ENCODE peak calls at places on chromosomes 5 and 9, in nine cellular contexts. One of them, this sample, is unnamed.

GRCh38 chr5:54701179-54701578 is 183.6 kb downstream of the SNX18 start:
- DNase-seq in GM23338: peak; percentile 24
- DNase-seq in HCT116: peak; percentile 26
- DNase-seq in A549: peak; percentile 73
- DNase-seq in K562: no peak
- DNase-seq in HL-60: no peak
- DNase-seq in GM12878: no peak
- DNase-seq in SK-N-SH: no peak
- DNase-seq in Panc1: no peak
- DNase-seq in this sample: no peak

GRCh38 chr5:117455236-117456233 is 880.9 kb upstream of the SEMA6A start:
- DNase-seq in SK-N-SH: no peak
- DNase-seq in K562: no peak
- DNase-seq in HL-60: no peak
- DNase-seq in Panc1: no peak
- DNase-seq in A549: no peak
- DNase-seq in GM23338: peak; percentile 66
- DNase-seq in HCT116: peak; percentile 23
- DNase-seq in GM12878: no peak
- DNase-seq in this sample: peak; percentile 22

GRCh38 chr5:1415626-1416360 is 29.4 kb downstream of the SLC6A3 start:
- DNase-seq in Panc1: no peak
- DNase-seq in A549: no peak
- DNase-seq in GM12878: no peak
- DNase-seq in SK-N-SH: no peak
- DNase-seq in HCT116: no peak
- DNase-seq in HL-60: no peak
- DNase-seq in K562: no peak
- DNase-seq in GM23338: no peak
- DNase-seq in this sample: no peak

GRCh38 chr5:12522116-12522515 is 617.9 kb upstream of the CTNND2 start:
- DNase-seq in K562: no peak
- DNase-seq in A549: no peak
- DNase-seq in HCT116: no peak
- DNase-seq in GM12878: no peak
- DNase-seq in SK-N-SH: no peak
- DNase-seq in GM23338: no peak
- DNase-seq in HL-60: no peak
- DNase-seq in Panc1: no peak
- DNase-seq in this sample: no peak

GRCh38 chr5:127696688-127697087 is 6.5 kb upstream of the CCDC192 start:
- DNase-seq in HL-60: no peak
- DNase-seq in SK-N-SH: no peak
- DNase-seq in K562: no peak
- DNase-seq in GM12878: no peak
- DNase-seq in Panc1: no peak
- DNase-seq in GM23338: no peak
- DNase-seq in A549: no peak
- DNase-seq in HCT116: no peak
- DNase-seq in this sample: no peak

GRCh38 chr9:133489253-133490190 is 10.6 kb upstream of the SLC2A6 start:
- DNase-seq in GM12878: no peak
- DNase-seq in HCT116: no peak
- DNase-seq in GM23338: no peak
- DNase-seq in HL-60: no peak
- DNase-seq in A549: no peak
- DNase-seq in SK-N-SH: no peak
- DNase-seq in Panc1: no peak
- DNase-seq in K562: no peak
- DNase-seq in this sample: no peak

GRCh38 chr5:147504001-147504400 is 5.9 kb downstream of the DPYSL3 start:
- DNase-seq in GM12878: no peak
- DNase-seq in Panc1: no peak
- DNase-seq in SK-N-SH: no peak
- DNase-seq in GM23338: no peak
- DNase-seq in HCT116: no peak
- DNase-seq in K562: no peak
- DNase-seq in A549: no peak
- DNase-seq in HL-60: no peak
- DNase-seq in this sample: no peak

GRCh38 chr5:137078171-137078665 is 420.9 kb downstream of the SPOCK1 start:
- DNase-seq in K562: no peak
- DNase-seq in Panc1: peak; percentile 46
- DNase-seq in GM12878: no peak
- DNase-seq in A549: peak; percentile 13
- DNase-seq in HL-60: no peak
- DNase-seq in HCT116: peak; percentile 18
- DNase-seq in GM23338: peak; percentile 11
- DNase-seq in SK-N-SH: no peak
- DNase-seq in this sample: no peak

GRCh38 chr5:143142596-143143435 is 260.7 kb downstream of the NR3C1 start:
- DNase-seq in HL-60: no peak
- DNase-seq in HCT116: no peak
- DNase-seq in Panc1: no peak
- DNase-seq in SK-N-SH: no peak
- DNase-seq in GM23338: no peak
- DNase-seq in K562: no peak
- DNase-seq in A549: no peak
- DNase-seq in GM12878: no peak
- DNase-seq in this sample: no peak

GRCh38 chr5:91182763-91183162 is 200.4 kb downstream of the ARRDC3 start:
- DNase-seq in HCT116: no peak
- DNase-seq in SK-N-SH: no peak
- DNase-seq in GM23338: peak; percentile 52
- DNase-seq in A549: no peak
- DNase-seq in K562: peak; percentile 15
- DNase-seq in GM12878: no peak
- DNase-seq in Panc1: no peak
- DNase-seq in HL-60: peak; percentile 70
- DNase-seq in this sample: no peak

GRCh38 chr5:83133797-83134196 is 56.5 kb downstream of the XRCC4 start:
- DNase-seq in A549: no peak
- DNase-seq in Panc1: no peak
- DNase-seq in HCT116: no peak
- DNase-seq in GM23338: no peak
- DNase-seq in SK-N-SH: no peak
- DNase-seq in HL-60: no peak
- DNase-seq in GM12878: no peak
- DNase-seq in K562: no peak
- DNase-seq in this sample: no peak

GRCh38 chr9:110782701-110783100 is 114.1 kb downstream of the MUSK start:
- DNase-seq in K562: no peak
- DNase-seq in GM23338: no peak
- DNase-seq in GM12878: no peak
- DNase-seq in A549: no peak
- DNase-seq in HL-60: no peak
- DNase-seq in SK-N-SH: no peak
- DNase-seq in Panc1: no peak
- DNase-seq in HCT116: no peak
- DNase-seq in this sample: no peak

GRCh38 chr9:137030931-137031527 is 859 bp downstream of the FUT7 start:
- DNase-seq in GM12878: no peak
- DNase-seq in Panc1: no peak
- DNase-seq in SK-N-SH: no peak
- DNase-seq in GM23338: no peak
- DNase-seq in HCT116: no peak
- DNase-seq in K562: no peak
- DNase-seq in HL-60: no peak
- DNase-seq in A549: no peak
- DNase-seq in this sample: no peak

GRCh38 chr9:104177003-104177611 is 83.0 kb downstream of the SMC2 start:
- DNase-seq in Panc1: no peak
- DNase-seq in GM12878: no peak
- DNase-seq in HL-60: no peak
- DNase-seq in A549: peak; percentile 21
- DNase-seq in K562: no peak
- DNase-seq in SK-N-SH: no peak
- DNase-seq in HCT116: peak; percentile 15
- DNase-seq in GM23338: peak; percentile 53
- DNase-seq in this sample: peak; percentile 9

GRCh38 chr5:91101777-91102379 is 281.2 kb downstream of the ARRDC3 start:
- DNase-seq in GM23338: peak; percentile 91
- DNase-seq in SK-N-SH: peak; percentile 71
- DNase-seq in K562: peak; percentile 63
- DNase-seq in GM12878: peak; percentile 21
- DNase-seq in HL-60: peak; percentile 64
- DNase-seq in Panc1: peak; percentile 67
- DNase-seq in HCT116: peak; percentile 76
- DNase-seq in A549: peak; percentile 88
- DNase-seq in this sample: peak; percentile 64

GRCh38 chr9:92607088-92607487 is 62.8 kb downstream of the IPPK start:
- DNase-seq in SK-N-SH: no peak
- DNase-seq in K562: no peak
- DNase-seq in HCT116: no peak
- DNase-seq in A549: no peak
- DNase-seq in Panc1: no peak
- DNase-seq in GM12878: no peak
- DNase-seq in GM23338: no peak
- DNase-seq in HL-60: no peak
- DNase-seq in this sample: no peak

GRCh38 chr9:128523199-128523925 is 18.8 kb downstream of the GLE1 start:
- DNase-seq in GM23338: peak; percentile 26
- DNase-seq in SK-N-SH: peak; percentile 87
- DNase-seq in K562: no peak
- DNase-seq in HL-60: no peak
- DNase-seq in HCT116: no peak
- DNase-seq in Panc1: no peak
- DNase-seq in A549: no peak
- DNase-seq in GM12878: no peak
- DNase-seq in this sample: no peak

GRCh38 chr9:86944974-86945867 is 2.1 kb downstream of the GAS1 start:
- DNase-seq in K562: no peak
- DNase-seq in GM23338: peak; percentile 71
- DNase-seq in HL-60: no peak
- DNase-seq in HCT116: no peak
- DNase-seq in Panc1: no peak
- DNase-seq in GM12878: no peak
- DNase-seq in A549: no peak
- DNase-seq in SK-N-SH: peak; percentile 20
- DNase-seq in this sample: no peak

GRCh38 chr5:91641730-91642350 is 258.7 kb upstream of the ARRDC3 start:
- DNase-seq in K562: peak; percentile 25
- DNase-seq in A549: peak; percentile 42
- DNase-seq in Panc1: peak; percentile 15
- DNase-seq in HCT116: peak; percentile 34
- DNase-seq in SK-N-SH: peak; percentile 22
- DNase-seq in GM23338: peak; percentile 74
- DNase-seq in GM12878: no peak
- DNase-seq in HL-60: no peak
- DNase-seq in this sample: peak; percentile 31

DNA sequence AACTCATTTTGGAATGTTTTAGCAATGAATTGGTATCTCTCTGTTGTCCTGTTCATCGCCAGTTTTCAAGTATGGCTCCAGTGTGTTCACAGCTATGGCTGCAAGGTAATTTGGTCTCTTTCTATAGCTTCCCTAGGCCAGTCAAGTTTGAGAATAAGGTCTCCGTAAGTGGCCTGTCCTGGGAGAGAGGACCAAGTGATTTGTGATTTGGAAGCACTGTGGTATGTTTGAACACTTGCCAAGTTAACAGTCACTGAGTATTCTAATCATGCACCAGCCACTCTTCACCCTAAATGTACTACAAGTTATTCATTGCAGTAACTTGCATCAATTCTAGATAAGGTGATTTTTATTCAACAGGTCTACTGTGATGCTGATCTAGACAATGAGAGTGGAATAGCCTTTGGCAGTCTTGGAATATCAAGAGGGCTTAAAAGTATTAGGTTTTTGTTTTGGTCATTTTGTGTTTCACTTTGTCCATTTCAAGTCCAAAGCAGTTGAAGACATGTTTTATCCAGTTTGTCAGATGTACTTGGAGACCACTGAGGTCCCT is 41.1 kb downstream of the G3BP1 start:
- DNase-seq in GM12878: no peak
- DNase-seq in A549: no peak
- DNase-seq in K562: no peak
- DNase-seq in GM23338: no peak
- DNase-seq in Panc1: no peak
- DNase-seq in HL-60: no peak
- DNase-seq in HCT116: no peak
- DNase-seq in SK-N-SH: no peak
- DNase-seq in this sample: no peak
- TF ChIP-seq REST in GM12878: no peak
- TF ChIP-seq REST in A549: no peak
- TF ChIP-seq REST in K562: no peak
- TF ChIP-seq REST in GM23338: no peak
- TF ChIP-seq REST in Panc1: no peak
- TF ChIP-seq REST in HL-60: no peak
- TF ChIP-seq REST in HCT116: no peak
- TF ChIP-seq REST in SK-N-SH: no peak
- TF ChIP-seq REST in this sample: no peak

GRCh38 chr5:141001854-141002666 is 35.8 kb downstream of the PCDHAC2 start:
- DNase-seq in Panc1: no peak
- DNase-seq in K562: no peak
- DNase-seq in A549: peak; percentile 33
- DNase-seq in GM23338: peak; percentile 96
- DNase-seq in SK-N-SH: peak; percentile 77
- DNase-seq in HCT116: peak; percentile 31
- DNase-seq in HL-60: no peak
- DNase-seq in GM12878: no peak
- DNase-seq in this sample: no peak
- TF ChIP-seq REST in Panc1: no peak
- TF ChIP-seq REST in K562: no peak
- TF ChIP-seq REST in A549: no peak
- TF ChIP-seq REST in GM23338: no peak
- TF ChIP-seq REST in SK-N-SH: no peak
- TF ChIP-seq REST in HCT116: no peak
- TF ChIP-seq REST in HL-60: no peak
- TF ChIP-seq REST in GM12878: no peak
- TF ChIP-seq REST in this sample: no peak

GRCh38 chr5:109837226-109837861 is 147.6 kb downstream of the MAN2A1 start:
- DNase-seq in GM12878: no peak
- DNase-seq in HCT116: no peak
- DNase-seq in GM23338: peak; percentile 22
- DNase-seq in Panc1: no peak
- DNase-seq in HL-60: no peak
- DNase-seq in K562: no peak
- DNase-seq in SK-N-SH: no peak
- DNase-seq in A549: no peak
- DNase-seq in this sample: no peak
- TF ChIP-seq REST in GM12878: no peak
- TF ChIP-seq REST in HCT116: no peak
- TF ChIP-seq REST in GM23338: no peak
- TF ChIP-seq REST in Panc1: no peak
- TF ChIP-seq REST in HL-60: no peak
- TF ChIP-seq REST in K562: no peak
- TF ChIP-seq REST in SK-N-SH: no peak
- TF ChIP-seq REST in A549: no peak
- TF ChIP-seq REST in this sample: no peak

DNA sequence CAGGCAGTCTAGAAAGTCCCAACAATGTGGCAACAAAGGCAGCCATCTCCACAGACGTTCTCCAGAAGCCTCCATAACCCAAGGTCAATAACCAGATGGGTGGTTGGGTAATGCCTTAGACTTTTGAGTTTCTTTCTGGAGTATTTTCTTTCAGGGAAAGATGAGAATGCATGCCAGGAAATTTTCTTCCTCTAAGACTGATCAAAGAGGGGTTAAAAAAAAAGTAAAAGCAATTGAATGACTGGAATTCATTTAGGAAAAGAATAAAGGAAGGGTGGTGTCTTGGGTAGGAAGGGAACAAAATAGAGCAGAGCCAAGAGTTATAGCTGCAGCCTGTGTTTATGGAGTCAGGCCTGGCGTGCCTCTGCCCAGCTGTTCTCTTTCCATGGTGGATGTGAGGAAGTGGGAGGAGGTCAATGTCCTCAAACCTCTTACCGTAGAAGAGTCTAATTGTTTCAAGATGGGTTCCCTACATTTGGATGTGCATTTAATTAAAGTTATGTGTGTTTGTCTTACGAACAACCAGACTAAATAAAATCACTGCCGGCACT is 76.6 kb upstream of the TTC23L start:
- DNase-seq in GM23338: no peak
- DNase-seq in A549: no peak
- DNase-seq in HL-60: no peak
- DNase-seq in SK-N-SH: peak; percentile 17
- DNase-seq in GM12878: no peak
- DNase-seq in HCT116: no peak
- DNase-seq in Panc1: no peak
- DNase-seq in K562: no peak
- DNase-seq in this sample: no peak
- TF ChIP-seq REST in GM23338: no peak
- TF ChIP-seq REST in A549: no peak
- TF ChIP-seq REST in HL-60: no peak
- TF ChIP-seq REST in SK-N-SH: no peak
- TF ChIP-seq REST in GM12878: no peak
- TF ChIP-seq REST in HCT116: no peak
- TF ChIP-seq REST in Panc1: no peak
- TF ChIP-seq REST in K562: no peak
- TF ChIP-seq REST in this sample: no peak